ENCODE peak calls at places on chromosomes 1 and 21, in four cellular contexts. E, O, M and T are unnamed samples.

GRCh38 chr1:201751872-201752271 is 77.1 kb upstream of the IPO9 start:
- DNase-seq in E (no peak), M (peak; percentile 94), O (no peak), T (no peak)

GRCh38 chr1:162846256-162847212 is 14.4 kb downstream of the CCDC190 start:
- DNase-seq in E (no peak), O (no peak), M (no peak), T (no peak)

GRCh38 chr1:221284028-221284427 is 404.8 kb downstream of the HLX start:
- DNase-seq in O (peak; percentile 15), E (no peak), M (no peak), T (no peak)

GRCh38 chr1:45512641-45513054 is 9.0 kb downstream of the PRDX1 start:
- DNase-seq in O (peak; percentile 61), M (peak; percentile 54), E (no peak), T (no peak)

GRCh38 chr1:172905452-172905851 is 145.3 kb downstream of the TNFSF18 start:
- DNase-seq in E (no peak), O (no peak), M (no peak), T (no peak)

GRCh38 chr1:92804721-92805169 is 19.8 kb upstream of the EVI5 start:
- DNase-seq in E (no peak), M (no peak), O (peak; percentile 73), T (no peak)

GRCh38 chr1:219283541-219283940 is 109.9 kb downstream of the LYPLAL1 start:
- DNase-seq in M (no peak), O (no peak), E (no peak), T (no peak)

GRCh38 chr1:185541861-185542260 is 192.3 kb upstream of the HMCN1 start:
- DNase-seq in O (no peak), E (no peak), M (no peak), T (no peak)

DNA sequence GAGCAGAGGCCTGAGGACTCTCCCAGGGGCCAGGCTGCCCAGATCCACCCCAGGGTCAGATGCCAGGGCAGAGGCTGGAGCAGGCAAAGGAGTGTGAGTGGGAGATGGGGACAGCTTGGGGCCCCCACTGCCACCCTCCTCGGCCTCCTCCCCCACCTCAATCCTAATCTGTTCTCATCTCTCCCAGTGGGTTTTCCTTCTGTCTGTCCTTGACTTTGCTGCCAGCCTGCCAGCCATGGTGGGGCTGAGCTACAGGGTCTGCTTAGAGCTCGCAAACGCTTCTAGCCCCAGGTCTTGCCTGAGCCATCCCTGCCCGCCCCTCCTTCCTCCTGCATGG is 65.3 kb downstream of the MEGF6 start:
- DNase-seq in M (no peak), O (no peak), E (no peak), T (no peak)
- H3K9ac ChIP-seq in M (peak overlapping the region; percentile 60), O (no peak overlapping the region), E (no peak overlapping the region), T (peak overlapping the region; percentile 17)

DNA sequence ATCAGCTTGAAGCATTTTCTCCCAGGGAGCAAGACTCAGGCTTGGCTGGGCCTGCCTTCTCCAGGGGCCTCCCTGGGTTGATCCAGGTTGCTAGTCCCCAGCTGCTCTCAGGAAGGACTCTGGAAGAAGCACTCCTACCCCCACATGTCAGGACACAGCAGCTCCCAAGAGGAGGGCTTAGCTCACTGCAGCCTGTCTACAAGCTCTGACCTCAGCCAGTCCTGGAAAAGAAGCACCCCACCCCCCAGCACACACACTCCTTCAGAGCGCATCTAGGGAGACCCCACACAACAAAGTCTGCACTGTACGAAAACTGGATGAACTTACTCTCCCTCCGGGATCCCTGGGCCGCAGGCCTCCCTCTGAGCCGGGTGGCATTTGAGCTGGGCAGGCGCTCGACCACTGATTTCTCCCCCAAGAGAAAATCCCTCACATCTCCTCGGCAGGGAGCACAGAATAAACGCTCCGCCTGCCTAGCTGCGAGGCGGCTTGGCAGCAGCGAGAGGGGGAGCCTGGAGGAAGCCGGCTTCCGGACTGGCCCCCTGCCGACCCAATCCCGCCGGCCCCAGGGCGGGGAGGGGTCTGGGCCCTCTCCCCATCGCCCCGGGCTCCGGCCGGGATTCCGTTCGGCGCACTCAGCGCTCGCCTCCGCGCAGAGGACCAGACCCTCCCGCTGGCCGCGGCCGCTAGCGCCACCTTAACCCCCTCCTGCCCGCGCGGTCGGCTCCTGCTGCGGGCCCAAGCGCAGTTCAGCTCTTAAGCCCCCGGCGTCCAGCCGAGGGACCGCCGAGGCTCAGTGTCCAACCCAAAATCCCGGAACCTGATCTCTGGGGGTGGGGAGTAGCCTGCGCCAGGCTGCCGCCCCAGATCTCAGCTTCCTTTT is at the start of gene KCNA2:
- DNase-seq in M (peak; percentile 66), E (no peak), O (no peak), T (peak; percentile 50)
- H3K9ac ChIP-seq in M (peak within 1 kb of the TSS; percentile 75), E (no peak within 1 kb of the TSS), O (no peak within 1 kb of the TSS), T (peak within 1 kb of the TSS; percentile 79)

GRCh38 chr21:41952568-41953248 is 1.1 kb downstream of the C2CD2 start:
- DNase-seq in M (no peak), E (no peak), O (no peak), T (no peak)
- H3K9ac ChIP-seq in M (peak overlapping the region; percentile 94), E (peak overlapping the region; percentile 73), O (peak overlapping the region; percentile 88), T (peak overlapping the region; percentile 85)

DNA sequence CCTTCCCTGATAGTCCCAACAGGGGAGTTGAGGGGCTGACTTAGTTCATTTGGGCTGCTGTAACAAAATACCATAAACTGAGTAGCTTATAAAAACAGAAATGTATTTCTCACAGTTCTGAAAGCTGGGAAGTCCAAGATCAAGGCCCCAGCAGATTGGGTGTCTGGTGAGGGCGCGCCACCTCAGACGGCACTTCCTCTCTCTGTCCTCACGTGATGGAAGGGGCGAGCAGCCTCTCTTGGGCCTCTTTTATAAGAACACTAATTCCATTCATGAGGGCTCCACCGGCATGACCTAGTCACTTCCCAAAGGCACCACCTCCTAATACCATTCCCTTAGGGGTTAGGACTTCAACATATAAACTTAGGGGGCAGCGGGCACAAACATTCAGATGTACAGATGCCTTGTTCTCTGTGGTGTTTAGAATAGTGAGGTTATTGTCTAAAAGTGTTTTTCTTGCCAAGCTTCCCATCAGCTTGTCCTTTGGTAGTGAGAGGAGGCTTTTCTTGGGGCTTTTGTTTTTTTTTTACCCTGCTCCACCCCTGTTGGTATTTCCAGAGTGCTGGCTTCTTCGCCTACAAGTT is 20.3 kb downstream of the NIPAL3 start:
- DNase-seq in E (no peak), M (no peak), O (no peak), T (no peak)
- H3K9ac ChIP-seq in E (no peak overlapping the region), M (no peak overlapping the region), O (no peak overlapping the region), T (no peak overlapping the region)

GRCh38 chr1:151056149-151056548 is 3.3 kb downstream of the CDC42SE1 start:
- DNase-seq in O (no peak), E (no peak), M (no peak), T (no peak)
- H3K9ac ChIP-seq in O (no peak overlapping the region), E (peak overlapping the region; percentile 50), M (no peak overlapping the region), T (peak overlapping the region; percentile 37)

GRCh38 chr1:53016705-53017104 is 45.3 kb upstream of the PODN start:
- DNase-seq in O (no peak), E (no peak), M (no peak), T (no peak)
- H3K9ac ChIP-seq in O (no peak overlapping the region), E (no peak overlapping the region), M (no peak overlapping the region), T (no peak overlapping the region)

GRCh38 chr1:71364236-71364635 is 283.4 kb upstream of the ZRANB2 start:
- DNase-seq in M (no peak), O (no peak), E (no peak), T (no peak)

GRCh38 chr1:71365451-71365850 is 284.6 kb upstream of the ZRANB2 start:
- DNase-seq in M (no peak), E (no peak), O (no peak), T (no peak)
- H3K9ac ChIP-seq in M (no peak overlapping the region), E (no peak overlapping the region), O (no peak overlapping the region), T (no peak overlapping the region)

DNA sequence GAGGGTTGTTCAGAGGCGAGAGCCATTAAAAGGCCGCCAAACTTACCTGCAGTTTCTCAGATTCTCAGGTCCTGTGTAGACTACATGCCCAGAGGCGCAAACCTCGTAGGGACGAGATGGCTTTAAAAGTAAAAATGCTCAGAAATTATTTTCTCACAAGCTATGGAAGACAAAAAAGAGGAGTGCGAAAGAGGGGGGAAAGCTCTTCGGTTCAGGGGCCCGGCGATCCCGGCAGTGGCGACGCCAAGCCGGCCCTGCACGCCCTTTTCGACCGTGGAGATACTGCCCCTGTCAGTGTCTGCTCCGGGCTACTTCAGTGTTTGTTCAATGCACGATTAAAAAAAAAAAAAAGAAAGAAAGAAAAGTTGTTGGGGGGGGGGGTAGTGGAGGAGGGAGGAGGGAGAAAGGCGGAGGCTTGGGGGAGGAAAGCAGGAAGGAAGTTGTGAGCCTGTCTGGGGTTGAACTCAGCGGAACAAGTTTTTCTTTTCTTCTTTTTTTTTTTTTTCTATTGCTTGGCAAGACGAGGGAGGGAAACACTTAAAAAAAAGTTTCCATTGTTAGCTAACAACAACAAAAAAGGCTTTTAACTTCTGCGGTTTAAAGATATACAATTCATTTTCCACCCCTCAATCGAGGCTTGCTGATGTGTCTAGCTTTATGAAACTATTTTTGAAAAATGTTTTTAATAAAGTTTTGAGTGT is at the start of gene ITPKB:
- DNase-seq in M (no peak), E (no peak), O (no peak), T (no peak)
- H3K9ac ChIP-seq in M (peak within 1 kb of the TSS; percentile 88), E (peak within 1 kb of the TSS; percentile 81), O (peak within 1 kb of the TSS; percentile 76), T (peak within 1 kb of the TSS; percentile 89)

GRCh38 chr1:54136963-54137531 is 15.8 kb downstream of the CDCP2 start:
- DNase-seq in M (no peak), E (no peak), O (no peak), T (no peak)
- H3K9ac ChIP-seq in M (no peak overlapping the region), E (no peak overlapping the region), O (no peak overlapping the region), T (peak overlapping the region; percentile 45)

GRCh38 chr1:118960567-118961136 is 27.5 kb downstream of the TBX15 start:
- DNase-seq in M (no peak), E (no peak), O (peak; percentile 7), T (no peak)

GRCh38 chr1:118963138-118963455 is 25.0 kb downstream of the TBX15 start:
- DNase-seq in E (no peak), O (no peak), M (no peak), T (no peak)

GRCh38 chr1:118960026-118960561 is 28.0 kb downstream of the TBX15 start:
- DNase-seq in M (no peak), O (no peak), E (peak; percentile 46), T (peak; percentile 56)

GRCh38 chr1:118961156-118961555 is 27.0 kb downstream of the TBX15 start:
- DNase-seq in E (no peak), M (no peak), O (no peak), T (no peak)

GRCh38 chr1:118963456-118964430 is 24.4 kb downstream of the TBX15 start:
- DNase-seq in E (no peak), O (peak; percentile 35), M (no peak), T (no peak)
- H3K9ac ChIP-seq in E (no peak overlapping the region), O (no peak overlapping the region), M (no peak overlapping the region), T (no peak overlapping the region)